ENCODE peak calls at places on chromosomes 5 and 9, in four cellular contexts. Q, T, K and F are unnamed samples.

GRCh38 chr9:121233906-121234901 is 32.5 kb upstream of the RAB14 start:
- DNase-seq in T (no peak), K (peak), Q (peak), F (peak)

GRCh38 chr9:33225319-33226152 is 14.4 kb upstream of the SPINK4 start:
- DNase-seq in K (peak), T (peak), Q (peak), F (peak)

GRCh38 chr5:61837788-61838187 is 468.2 kb upstream of the KIF2A start:
- DNase-seq in T (no peak), Q (no peak), K (no peak), F (no peak)

GRCh38 chr5:28766565-28767158 is 1728.3 kb upstream of the CDH9 start:
- DNase-seq in Q (peak), K (peak), T (peak), F (peak)

GRCh38 chr9:95468791-95469190 is 48.0 kb downstream of the PTCH1 start:
- DNase-seq in T (no peak), Q (no peak), K (no peak), F (no peak)

GRCh38 chr5:53472720-53473510 is 7.5 kb upstream of the FST start:
- DNase-seq in Q (no peak), T (no peak), K (no peak), F (peak)

GRCh38 chr9:134847138-134847537 is 33.5 kb upstream of the FCN2 start:
- DNase-seq in Q (no peak), K (no peak), T (no peak), F (no peak)

GRCh38 chr9:132532171-132532570 is 50.2 kb upstream of the BARHL1 start:
- DNase-seq in Q (no peak), T (no peak), K (no peak), F (no peak)

GRCh38 chr5:76781775-76782174 is 37.1 kb upstream of the F2RL1 start:
- DNase-seq in Q (no peak), K (no peak), T (no peak), F (no peak)

GRCh38 chr9:100602302-100602930 is 24.5 kb downstream of the CAVIN4 start:
- DNase-seq in K (peak), T (peak), Q (peak), F (peak)

GRCh38 chr5:179257190-179257741 is 88.0 kb downstream of the ADAMTS2 start:
- DNase-seq in K (no peak), T (no peak), Q (no peak), F (no peak)

GRCh38 chr9:126614455-126615248 is 924 bp downstream of the LMX1B start:
- DNase-seq in Q (no peak), K (no peak), T (no peak), F (no peak)

GRCh38 chr5:180209137-180209581 is at the start of gene RASGEF1C:
- DNase-seq in Q (peak), K (peak), T (peak), F (peak)

GRCh38 chr9:23851024-23851629 is 25.1 kb upstream of the ELAVL2 start:
- DNase-seq in T (no peak), Q (peak), K (no peak), F (no peak)

GRCh38 chr5:149549461-149550266 is 1.6 kb downstream of the CSNK1A1 start:
- DNase-seq in T (peak), Q (peak), K (peak), F (peak)

GRCh38 chr5:3100921-3101551 is 349.6 kb upstream of the IRX2 start:
- DNase-seq in Q (no peak), T (no peak), K (no peak), F (no peak)

GRCh38 chr9:93598647-93599241 is 22.4 kb downstream of the PHF2 start:
- DNase-seq in Q (peak), T (no peak), K (no peak), F (peak)

GRCh38 chr5:95667219-95667618 is 15.6 kb downstream of the SPATA9 start:
- DNase-seq in Q (no peak), K (no peak), T (no peak), F (no peak)

GRCh38 chr5:179124329-179124852 is 64.2 kb downstream of the ZNF354C start:
- DNase-seq in Q (no peak), T (no peak), K (no peak), F (no peak)